ENCODE peak calls at places on chromosomes 11 and 22, in four cellular contexts. One of them, this sample, is unnamed.
A peak's percentile ranks its signal among the peaks of the same experiment; 100 is the strongest.

GRCh38 chr22:26658671-26659478 is 1.5 kb downstream of the MIAT start:
- DNase-seq in K562: peak; percentile 82
- DNase-seq in HepG2: no peak
- DNase-seq in A549: peak; percentile 93
- DNase-seq in this sample: peak; percentile 86

GRCh38 chr11:132908017-132908810 is 624.1 kb downstream of the OPCML start:
- DNase-seq in A549: no peak
- DNase-seq in K562: no peak
- DNase-seq in HepG2: no peak
- DNase-seq in this sample: no peak

GRCh38 chr11:61489833-61490585 is 18.5 kb upstream of the LRRC10B start:
- DNase-seq in HepG2: peak; percentile 31
- DNase-seq in A549: no peak
- DNase-seq in K562: peak; percentile 43
- DNase-seq in this sample: peak; percentile 63

GRCh38 chr22:49568751-49569285 is 258.9 kb downstream of the BRD1 start:
- DNase-seq in HepG2: no peak
- DNase-seq in A549: no peak
- DNase-seq in K562: no peak
- DNase-seq in this sample: no peak

GRCh38 chr11:47004595-47005033 is 68.1 kb downstream of the CSTPP1 start:
- DNase-seq in A549: peak; percentile 19
- DNase-seq in HepG2: peak; percentile 96
- DNase-seq in K562: peak; percentile 81
- DNase-seq in this sample: no peak

GRCh38 chr11:88384678-88385015 is 47.1 kb upstream of the CTSC start:
- DNase-seq in HepG2: no peak
- DNase-seq in K562: no peak
- DNase-seq in A549: peak; percentile 11
- DNase-seq in this sample: no peak

GRCh38 chr11:14413307-14414072 is 54.5 kb upstream of the RRAS2 start:
- DNase-seq in A549: peak; percentile 20
- DNase-seq in K562: peak; percentile 45
- DNase-seq in HepG2: no peak
- DNase-seq in this sample: peak; percentile 64

GRCh38 chr11:134562176-134562575 is 150.1 kb upstream of the B3GAT1 start:
- DNase-seq in HepG2: no peak
- DNase-seq in K562: no peak
- DNase-seq in A549: no peak
- DNase-seq in this sample: no peak

GRCh38 chr11:76629853-76630599 is 40.5 kb downstream of the LRRC32 start:
- DNase-seq in HepG2: no peak
- DNase-seq in K562: no peak
- DNase-seq in A549: no peak
- DNase-seq in this sample: no peak

GRCh38 chr11:64358907-64359711 is at the start of gene RPS6KA4:
- DNase-seq in K562: peak; percentile 88
- DNase-seq in HepG2: no peak
- DNase-seq in A549: peak; percentile 47
- DNase-seq in this sample: peak; percentile 49

GRCh38 chr11:64360403-64360980 is 1.5 kb downstream of the RPS6KA4 start:
- DNase-seq in K562: no peak
- DNase-seq in A549: no peak
- DNase-seq in HepG2: no peak
- DNase-seq in this sample: no peak

GRCh38 chr11:64361659-64362058 is 2.7 kb downstream of the RPS6KA4 start:
- DNase-seq in K562: no peak
- DNase-seq in HepG2: no peak
- DNase-seq in A549: no peak
- DNase-seq in this sample: no peak

GRCh38 chr11:64358536-64358906 is 441 bp upstream of the RPS6KA4 start:
- DNase-seq in HepG2: no peak
- DNase-seq in A549: no peak
- DNase-seq in K562: no peak
- DNase-seq in this sample: no peak

GRCh38 chr11:64359712-64360402 is 895 bp downstream of the RPS6KA4 start:
- DNase-seq in K562: no peak
- DNase-seq in HepG2: no peak
- DNase-seq in A549: no peak
- DNase-seq in this sample: peak; percentile 43
- TF ChIP-seq CTCF in K562: no peak
- TF ChIP-seq CTCF in HepG2: no peak
- TF ChIP-seq CTCF in A549: no peak
- TF ChIP-seq CTCF in this sample: no peak

GRCh38 chr22:44175676-44176075 is 5.0 kb upstream of the PARVG start:
- DNase-seq in K562: no peak
- DNase-seq in A549: no peak
- DNase-seq in HepG2: no peak
- DNase-seq in this sample: no peak

GRCh38 chr22:44170470-44170869 is 10.3 kb upstream of the PARVG start:
- DNase-seq in A549: no peak
- DNase-seq in K562: no peak
- DNase-seq in HepG2: no peak
- DNase-seq in this sample: no peak

GRCh38 chr22:44173154-44173553 is 7.6 kb upstream of the PARVG start:
- DNase-seq in A549: no peak
- DNase-seq in K562: no peak
- DNase-seq in HepG2: no peak
- DNase-seq in this sample: no peak

GRCh38 chr22:44171486-44172076 is 9.1 kb upstream of the PARVG start:
- DNase-seq in A549: no peak
- DNase-seq in HepG2: no peak
- DNase-seq in K562: no peak
- DNase-seq in this sample: no peak

DNA sequence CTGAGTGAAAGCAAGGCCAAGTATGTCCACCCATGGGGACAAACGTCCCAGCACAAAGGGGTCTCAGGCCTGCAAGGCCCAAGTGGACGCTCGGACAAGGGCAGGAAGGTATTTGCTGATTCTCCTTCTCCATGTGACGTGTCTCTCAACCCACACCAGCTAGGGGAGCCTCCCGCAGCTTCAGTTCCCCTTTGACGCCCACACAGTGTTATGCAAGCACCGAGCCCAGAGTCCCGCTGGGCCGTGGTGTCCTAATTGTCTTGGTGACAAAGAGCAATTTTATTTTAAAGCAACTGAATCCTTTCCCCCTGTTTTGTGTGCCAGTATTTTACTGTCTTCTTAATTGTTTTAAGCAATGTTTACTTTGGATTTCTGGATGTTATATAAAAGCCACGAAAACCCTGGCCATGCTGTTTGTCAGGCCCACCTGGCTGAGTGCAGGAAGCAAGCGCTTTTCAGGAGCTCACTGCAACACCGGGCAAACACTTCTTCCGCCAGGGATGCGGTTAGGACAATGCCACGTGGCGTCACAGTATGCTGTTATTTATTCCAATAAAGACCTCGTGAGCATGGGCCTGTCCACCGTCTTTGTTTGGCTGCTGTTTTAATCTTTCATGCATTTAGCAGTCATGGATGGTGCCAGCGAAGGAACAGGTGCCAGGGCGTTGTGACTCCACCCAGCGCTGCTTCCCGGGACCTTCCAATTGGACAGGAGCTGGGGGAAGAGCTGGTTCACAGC is 8.2 kb upstream of the PARVG start:
- DNase-seq in A549: no peak
- DNase-seq in HepG2: no peak
- DNase-seq in K562: peak; percentile 14
- DNase-seq in this sample: no peak
- TF ChIP-seq ESRRA in A549: no peak
- TF ChIP-seq ESRRA in HepG2: no peak
- TF ChIP-seq ESRRA in K562: no peak
- TF ChIP-seq ESRRA in this sample: no peak

GRCh38 chr11:45596571-45596970 is 68.9 kb downstream of the CHST1 start:
- DNase-seq in A549: no peak
- DNase-seq in K562: no peak
- DNase-seq in HepG2: no peak
- DNase-seq in this sample: no peak

GRCh38 chr11:45593992-45594391 is 71.4 kb downstream of the CHST1 start:
- DNase-seq in A549: peak; percentile 49
- DNase-seq in HepG2: no peak
- DNase-seq in K562: peak; percentile 81
- DNase-seq in this sample: no peak

GRCh38 chr11:45585205-45585604 is 80.2 kb downstream of the CHST1 start:
- DNase-seq in HepG2: no peak
- DNase-seq in K562: no peak
- DNase-seq in A549: no peak
- DNase-seq in this sample: no peak

GRCh38 chr11:45592581-45592980 is 72.8 kb downstream of the CHST1 start:
- DNase-seq in K562: no peak
- DNase-seq in HepG2: no peak
- DNase-seq in A549: no peak
- DNase-seq in this sample: no peak

GRCh38 chr11:45590743-45591142 is 74.7 kb downstream of the CHST1 start:
- DNase-seq in HepG2: no peak
- DNase-seq in A549: no peak
- DNase-seq in K562: no peak
- DNase-seq in this sample: no peak
- TF ChIP-seq JUN in HepG2: no peak
- TF ChIP-seq JUN in A549: no peak
- TF ChIP-seq JUN in K562: no peak
- TF ChIP-seq JUN in this sample: no peak

DNA sequence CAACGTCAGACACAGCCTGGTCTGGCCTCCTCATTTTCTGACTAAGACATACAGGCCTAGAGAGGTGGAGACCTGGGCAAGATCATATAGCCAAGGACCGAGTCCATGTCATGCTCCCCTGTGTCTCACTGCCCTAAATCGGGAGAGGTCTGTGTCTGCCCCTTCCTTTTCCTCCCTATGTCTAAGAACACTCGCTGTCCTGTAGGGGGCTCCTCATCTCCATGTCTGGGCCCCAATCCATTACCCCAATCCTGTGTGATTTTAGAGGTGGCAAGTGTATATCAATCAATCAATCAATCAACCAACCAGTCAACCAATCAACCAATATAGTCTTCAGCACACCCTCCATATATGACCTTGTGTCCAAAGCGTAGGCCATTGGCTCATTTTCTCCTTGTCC is 125.7 kb downstream of the KIRREL3 start:
- DNase-seq in A549: no peak
- DNase-seq in HepG2: no peak
- DNase-seq in K562: peak; percentile 29
- DNase-seq in this sample: peak; percentile 34
- TF ChIP-seq CTCF in A549: peak; percentile 12
- TF ChIP-seq CTCF in HepG2: no peak
- TF ChIP-seq CTCF in K562: no peak
- TF ChIP-seq CTCF in this sample: no peak

This sample was measured in WTC11.